ENCODE peak calls at places on chromosomes 4 and X, in five cellular contexts. One of them, this sample, is unnamed.

GRCh38 chr4:83772680-83773079 is 236.8 kb downstream of the GPAT3 start:
- DNase-seq in transverse colon: no peak
- DNase-seq in endodermal cell: peak; percentile 63
- DNase-seq in T47D: no peak
- DNase-seq in left ventricle myocardium superior: no peak
- DNase-seq in this sample: no peak

GRCh38 chr4:153564630-153565525 is 98.7 kb downstream of the TMEM131L start:
- DNase-seq in endodermal cell: no peak
- DNase-seq in T47D: peak; percentile 35
- DNase-seq in left ventricle myocardium superior: peak; percentile 44
- DNase-seq in transverse colon: no peak
- DNase-seq in this sample: peak; percentile 22

GRCh38 chr4:3687538-3687937 is 78.6 kb upstream of the ADRA2C start:
- DNase-seq in transverse colon: no peak
- DNase-seq in left ventricle myocardium superior: peak; percentile 0
- DNase-seq in endodermal cell: no peak
- DNase-seq in T47D: no peak
- DNase-seq in this sample: no peak

GRCh38 chr4:89294583-89295244 is 12.9 kb downstream of the GPRIN3 start:
- DNase-seq in left ventricle myocardium superior: no peak
- DNase-seq in transverse colon: no peak
- DNase-seq in endodermal cell: no peak
- DNase-seq in T47D: no peak
- DNase-seq in this sample: no peak

GRCh38 chr4:118082182-118082581 is 47.9 kb downstream of the NDST3 start:
- DNase-seq in T47D: no peak
- DNase-seq in transverse colon: no peak
- DNase-seq in endodermal cell: no peak
- DNase-seq in left ventricle myocardium superior: no peak
- DNase-seq in this sample: no peak

GRCh38 chr4:67712650-67713530 is 11.9 kb upstream of the UBA6 start:
- DNase-seq in left ventricle myocardium superior: no peak
- DNase-seq in transverse colon: no peak
- DNase-seq in T47D: no peak
- DNase-seq in endodermal cell: peak; percentile 70
- DNase-seq in this sample: no peak

GRCh38 chr4:184728858-184729257 is 5.0 kb downstream of the CENPU start:
- DNase-seq in transverse colon: no peak
- DNase-seq in left ventricle myocardium superior: no peak
- DNase-seq in T47D: no peak
- DNase-seq in endodermal cell: no peak
- DNase-seq in this sample: no peak

GRCh38 chr4:67104145-67104544 is 441.2 kb downstream of the CENPC start:
- DNase-seq in transverse colon: no peak
- DNase-seq in left ventricle myocardium superior: no peak
- DNase-seq in T47D: no peak
- DNase-seq in endodermal cell: no peak
- DNase-seq in this sample: no peak

GRCh38 chrX:129679856-129680255 is 25.1 kb upstream of the APLN start:
- DNase-seq in transverse colon: no peak
- DNase-seq in endodermal cell: no peak
- DNase-seq in left ventricle myocardium superior: no peak
- DNase-seq in T47D: no peak
- DNase-seq in this sample: no peak

GRCh38 chrX:23883737-23884354 is 23.9 kb downstream of the APOO start:
- DNase-seq in left ventricle myocardium superior: no peak
- DNase-seq in endodermal cell: peak; percentile 67
- DNase-seq in T47D: peak; percentile 34
- DNase-seq in transverse colon: no peak
- DNase-seq in this sample: peak; percentile 77

GRCh38 chr4:39668835-39669234 is 29.1 kb upstream of the UBE2K start:
- DNase-seq in endodermal cell: no peak
- DNase-seq in transverse colon: no peak
- DNase-seq in T47D: no peak
- DNase-seq in left ventricle myocardium superior: no peak
- DNase-seq in this sample: no peak

GRCh38 chr4:139807483-139807882 is 141.9 kb downstream of the MGST2 start:
- DNase-seq in endodermal cell: no peak
- DNase-seq in transverse colon: no peak
- DNase-seq in T47D: no peak
- DNase-seq in left ventricle myocardium superior: no peak
- DNase-seq in this sample: no peak

GRCh38 chrX:110021180-110022022 is 18.5 kb downstream of the TMEM164 start:
- DNase-seq in endodermal cell: no peak
- DNase-seq in left ventricle myocardium superior: peak; percentile 47
- DNase-seq in T47D: no peak
- DNase-seq in transverse colon: no peak
- DNase-seq in this sample: peak; percentile 35

GRCh38 chrX:2817036-2817435 is 11.7 kb upstream of the GYG2 start:
- DNase-seq in transverse colon: no peak
- DNase-seq in left ventricle myocardium superior: no peak
- DNase-seq in endodermal cell: no peak
- DNase-seq in T47D: no peak
- DNase-seq in this sample: no peak

GRCh38 chr4:38768968-38769394 is 13.8 kb downstream of the TLR10 start:
- DNase-seq in T47D: no peak
- DNase-seq in left ventricle myocardium superior: no peak
- DNase-seq in transverse colon: no peak
- DNase-seq in endodermal cell: no peak
- DNase-seq in this sample: no peak

This sample was measured in GM03348.